ENCODE peak calls at places on chromosome 22, in ten cellular contexts. Y is tibial nerve, F is body of pancreas, O is upper lobe of left lung, Q is heart left ventricle, R is uterus, A is esophagus squamous epithelium, L is GM12891, P is A549, H is adrenal gland. S is an unnamed sample.

GRCh38 chr22:38032681-38033521 is 24.3 kb upstream of the PICK1 start:
- DNase-seq in Y (peak), F (no peak), O (no peak), Q (no peak), R (peak), A (no peak), L (no peak), P (no peak), H (no peak), S (no peak)

GRCh38 chr22:31945478-31945815 is 1.1 kb downstream of the YWHAH start:
- DNase-seq in Y (no peak), F (no peak), O (no peak), Q (no peak), R (no peak), A (no peak), L (no peak), P (no peak), H (no peak), S (no peak)

GRCh38 chr22:17817079-17817478 is 42.8 kb upstream of the BID start:
- DNase-seq in Y (no peak), F (no peak), O (no peak), Q (no peak), R (no peak), A (no peak), L (no peak), P (no peak), H (no peak), S (no peak)

GRCh38 chr22:26259510-26259909 is 90.2 kb downstream of the SEZ6L start:
- DNase-seq in Y (no peak), F (no peak), O (no peak), Q (no peak), R (no peak), A (no peak), L (no peak), P (no peak), H (peak), S (peak)

GRCh38 chr22:30754971-30755759 is 60.5 kb downstream of the OSBP2 start:
- DNase-seq in Y (no peak), F (peak), O (no peak), Q (no peak), R (peak), A (no peak), L (peak), P (peak), H (peak), S (peak)

GRCh38 chr22:19942886-19943664 is 1.5 kb upstream of the TXNRD2 start:
- DNase-seq in Y (no peak), F (no peak), O (no peak), Q (no peak), R (peak), A (no peak), L (no peak), P (no peak), H (peak), S (peak)

GRCh38 chr22:19607198-19608113 is 83.2 kb upstream of the CLDN5 start:
- DNase-seq in Y (no peak), F (peak), O (peak), Q (no peak), R (no peak), A (no peak), L (no peak), P (no peak), H (no peak), S (no peak)

GRCh38 chr22:40341604-40342003 is 4.7 kb upstream of the ADSL start:
- DNase-seq in Y (no peak), F (no peak), O (no peak), Q (no peak), R (no peak), A (no peak), L (no peak), P (no peak), H (no peak), S (no peak)

GRCh38 chr22:45154383-45154782 is 9.3 kb upstream of the NUP50 start:
- DNase-seq in Y (no peak), F (no peak), O (no peak), Q (no peak), R (no peak), A (no peak), L (no peak), P (no peak), H (no peak), S (no peak)

GRCh38 chr22:19497245-19497644 is 17.5 kb downstream of the CDC45 start:
- DNase-seq in Y (no peak), F (no peak), O (no peak), Q (no peak), R (no peak), A (no peak), L (no peak), P (no peak), H (peak), S (no peak)

GRCh38 chr22:25113316-25113721 is 86.3 kb upstream of the CRYBB3 start:
- DNase-seq in Y (no peak), F (no peak), O (no peak), Q (no peak), R (no peak), A (no peak), L (no peak), P (no peak), H (peak), S (no peak)

GRCh38 chr22:25112538-25113253 is 87.0 kb upstream of the CRYBB3 start:
- DNase-seq in Y (no peak), F (no peak), O (no peak), Q (no peak), R (no peak), A (no peak), L (no peak), P (no peak), H (peak), S (no peak)

GRCh38 chr22:25110846-25111578 is 88.6 kb upstream of the CRYBB3 start:
- DNase-seq in Y (no peak), F (peak), O (no peak), Q (peak), R (peak), A (no peak), L (peak), P (peak), H (peak), S (peak)

GRCh38 chr22:25110596-25110845 is 89.1 kb upstream of the CRYBB3 start:
- DNase-seq in Y (no peak), F (no peak), O (no peak), Q (no peak), R (no peak), A (no peak), L (no peak), P (peak), H (no peak), S (no peak)

GRCh38 chr22:25111579-25112517 is 87.8 kb upstream of the CRYBB3 start:
- DNase-seq in Y (no peak), F (peak), O (peak), Q (peak), R (no peak), A (no peak), L (no peak), P (no peak), H (peak), S (no peak)
- TF ChIP-seq POLR2A in Y (no peak), F (peak), O (peak), Q (no peak), R (no peak), A (no peak), L (no peak), P (no peak), H (no peak), S (no peak)

GRCh38 chr22:49825944-49826602 is 1.6 kb downstream of the BRD1 start:
- DNase-seq in Y (no peak), F (no peak), O (peak), Q (peak), R (no peak), A (no peak), L (no peak), P (no peak), H (peak), S (no peak)
- TF ChIP-seq POLR2A in Y (no peak), F (peak), O (peak), Q (no peak), R (no peak), A (no peak), L (no peak), P (no peak), H (no peak), S (no peak)

DNA sequence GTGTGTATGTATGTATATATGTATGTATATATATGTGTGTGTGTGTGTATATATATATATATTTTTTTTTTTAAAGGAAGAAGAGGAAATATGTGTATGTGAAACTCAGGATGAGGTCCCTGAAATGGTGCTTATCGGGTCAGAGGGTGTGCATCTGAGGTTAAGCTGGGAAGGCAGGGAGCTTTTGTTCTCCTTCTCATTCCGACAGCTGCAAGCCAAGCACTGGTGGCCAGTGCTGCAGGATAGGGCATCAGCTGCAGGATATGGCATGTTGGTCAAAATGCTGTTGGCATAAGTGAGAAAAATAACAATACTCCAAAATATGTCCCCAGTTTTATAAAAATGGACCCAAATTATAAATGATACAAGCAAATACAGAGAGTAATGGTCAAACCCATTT is 7.4 kb downstream of the SNRPD3 start:
- DNase-seq in Y (no peak), F (no peak), O (no peak), Q (no peak), R (no peak), A (no peak), L (no peak), P (no peak), H (no peak), S (no peak)
- TF ChIP-seq POLR2A in Y (no peak), F (no peak), O (no peak), Q (no peak), R (no peak), A (no peak), L (no peak), P (no peak), H (no peak), S (no peak)

DNA sequence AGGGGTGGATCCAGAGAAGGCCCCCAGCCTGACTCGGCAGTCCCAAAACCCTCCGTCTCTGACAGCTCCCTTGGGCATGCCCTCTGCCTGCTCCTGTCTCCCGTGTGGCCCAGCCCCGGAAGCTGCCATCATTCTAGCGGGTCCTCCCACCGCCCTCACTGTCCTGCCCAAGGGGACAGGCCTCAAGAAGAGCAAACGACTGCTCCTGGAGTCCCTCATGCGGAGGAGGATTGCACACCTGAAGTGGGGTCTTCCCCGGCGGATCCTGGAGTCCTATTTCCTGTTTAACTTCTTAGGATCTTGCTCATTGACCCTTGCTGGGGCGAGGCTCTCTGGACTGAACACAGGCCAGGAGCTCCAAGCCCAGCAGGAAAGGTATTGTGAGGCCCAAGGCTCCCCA is 2.6 kb upstream of the MEI1 start:
- DNase-seq in Y (no peak), F (no peak), O (peak), Q (no peak), R (no peak), A (no peak), L (no peak), P (no peak), H (no peak), S (no peak)
- TF ChIP-seq POLR2A in Y (no peak), F (no peak), O (no peak), Q (no peak), R (no peak), A (no peak), L (no peak), P (no peak), H (no peak), S (no peak)

S was measured in H54.